ENCODE peak calls at places on chromosomes 4 and X, in eight cellular contexts. One of them, this sample, is unnamed.

GRCh38 chr4:157204634-157205244 is 15.8 kb upstream of the GRIA2 start:
- ATAC-seq in Panc1: no peak
- ATAC-seq in GM12878: peak; percentile 84
- ATAC-seq in HCT116: peak; percentile 74
- ATAC-seq in HepG2: peak; percentile 94
- ATAC-seq in GM23338: peak; percentile 89
- ATAC-seq in K562: peak; percentile 87
- ATAC-seq in upper lobe of left lung: peak; percentile 35
- ATAC-seq in this sample: no peak

GRCh38 chrX:129738466-129739308 is at the start of gene XPNPEP2:
- ATAC-seq in Panc1: peak; percentile 38
- ATAC-seq in GM12878: peak; percentile 24
- ATAC-seq in HCT116: no peak
- ATAC-seq in HepG2: peak; percentile 56
- ATAC-seq in GM23338: peak; percentile 50
- ATAC-seq in K562: peak; percentile 14
- ATAC-seq in upper lobe of left lung: peak; percentile 86
- ATAC-seq in this sample: peak; percentile 52

GRCh38 chrX:135060697-135061096 is 8.8 kb upstream of the RTL8A start:
- ATAC-seq in Panc1: no peak
- ATAC-seq in GM12878: no peak
- ATAC-seq in HCT116: no peak
- ATAC-seq in HepG2: no peak
- ATAC-seq in GM23338: no peak
- ATAC-seq in K562: no peak
- ATAC-seq in upper lobe of left lung: no peak
- ATAC-seq in this sample: no peak

GRCh38 chr4:140300271-140300970 is 73.0 kb upstream of the SCOC start:
- ATAC-seq in Panc1: peak; percentile 62
- ATAC-seq in GM12878: no peak
- ATAC-seq in HCT116: peak; percentile 86
- ATAC-seq in HepG2: no peak
- ATAC-seq in GM23338: peak; percentile 26
- ATAC-seq in K562: no peak
- ATAC-seq in upper lobe of left lung: no peak
- ATAC-seq in this sample: no peak

GRCh38 chrX:85026170-85026569 is 22.5 kb downstream of the APOOL start:
- ATAC-seq in Panc1: no peak
- ATAC-seq in GM12878: no peak
- ATAC-seq in HCT116: no peak
- ATAC-seq in HepG2: no peak
- ATAC-seq in GM23338: peak; percentile 66
- ATAC-seq in K562: no peak
- ATAC-seq in upper lobe of left lung: no peak
- ATAC-seq in this sample: no peak

GRCh38 chr4:55269970-55270369 is 76.1 kb upstream of the SRD5A3 start:
- ATAC-seq in Panc1: no peak
- ATAC-seq in GM12878: no peak
- ATAC-seq in HCT116: no peak
- ATAC-seq in HepG2: no peak
- ATAC-seq in GM23338: no peak
- ATAC-seq in K562: no peak
- ATAC-seq in upper lobe of left lung: no peak
- ATAC-seq in this sample: peak; percentile 22

GRCh38 chr4:169024762-169025161 is 14.7 kb upstream of the CBR4 start:
- ATAC-seq in Panc1: peak; percentile 87
- ATAC-seq in GM12878: peak; percentile 97
- ATAC-seq in HCT116: peak; percentile 93
- ATAC-seq in HepG2: peak; percentile 82
- ATAC-seq in GM23338: peak; percentile 44
- ATAC-seq in K562: peak; percentile 82
- ATAC-seq in upper lobe of left lung: peak; percentile 71
- ATAC-seq in this sample: no peak

GRCh38 chr4:86981789-86982188 is 47.0 kb downstream of the AFF1 start:
- ATAC-seq in Panc1: no peak
- ATAC-seq in GM12878: peak; percentile 45
- ATAC-seq in HCT116: no peak
- ATAC-seq in HepG2: no peak
- ATAC-seq in GM23338: no peak
- ATAC-seq in K562: no peak
- ATAC-seq in upper lobe of left lung: peak; percentile 88
- ATAC-seq in this sample: peak; percentile 51

GRCh38 chrX:32392655-32393054 is 818.7 kb downstream of the DMD start:
- ATAC-seq in Panc1: no peak
- ATAC-seq in GM12878: no peak
- ATAC-seq in HCT116: no peak
- ATAC-seq in HepG2: no peak
- ATAC-seq in GM23338: no peak
- ATAC-seq in K562: no peak
- ATAC-seq in upper lobe of left lung: no peak
- ATAC-seq in this sample: no peak

GRCh38 chr4:59126996-59127395 is 2016.8 kb upstream of the IGFBP7 start:
- ATAC-seq in Panc1: no peak
- ATAC-seq in GM12878: no peak
- ATAC-seq in HCT116: no peak
- ATAC-seq in HepG2: no peak
- ATAC-seq in GM23338: no peak
- ATAC-seq in K562: no peak
- ATAC-seq in upper lobe of left lung: no peak
- ATAC-seq in this sample: no peak

GRCh38 chr4:169650227-169650936 is 30.0 kb downstream of the CLCN3 start:
- ATAC-seq in Panc1: no peak
- ATAC-seq in GM12878: no peak
- ATAC-seq in HCT116: no peak
- ATAC-seq in HepG2: no peak
- ATAC-seq in GM23338: no peak
- ATAC-seq in K562: peak; percentile 41
- ATAC-seq in upper lobe of left lung: no peak
- ATAC-seq in this sample: no peak

GRCh38 chr4:88724406-88724805 is 26.8 kb upstream of the NAP1L5 start:
- ATAC-seq in Panc1: no peak
- ATAC-seq in GM12878: no peak
- ATAC-seq in HCT116: no peak
- ATAC-seq in HepG2: no peak
- ATAC-seq in GM23338: no peak
- ATAC-seq in K562: no peak
- ATAC-seq in upper lobe of left lung: no peak
- ATAC-seq in this sample: no peak

GRCh38 chrX:51614353-51614752 is 4.4 kb downstream of the CENPVL3 start:
- ATAC-seq in Panc1: peak; percentile 73
- ATAC-seq in GM12878: peak; percentile 66
- ATAC-seq in HCT116: peak; percentile 80
- ATAC-seq in HepG2: peak; percentile 43
- ATAC-seq in GM23338: peak; percentile 44
- ATAC-seq in K562: peak; percentile 71
- ATAC-seq in upper lobe of left lung: no peak
- ATAC-seq in this sample: no peak

GRCh38 chrX:78333521-78333920 is 6.1 kb upstream of the CYSLTR1 start:
- ATAC-seq in Panc1: peak; percentile 45
- ATAC-seq in GM12878: peak; percentile 72
- ATAC-seq in HCT116: no peak
- ATAC-seq in HepG2: no peak
- ATAC-seq in GM23338: no peak
- ATAC-seq in K562: no peak
- ATAC-seq in upper lobe of left lung: no peak
- ATAC-seq in this sample: no peak

GRCh38 chrX:45232139-45232538 is 31.5 kb upstream of the DIPK2B start:
- ATAC-seq in Panc1: no peak
- ATAC-seq in GM12878: no peak
- ATAC-seq in HCT116: no peak
- ATAC-seq in HepG2: no peak
- ATAC-seq in GM23338: no peak
- ATAC-seq in K562: no peak
- ATAC-seq in upper lobe of left lung: no peak
- ATAC-seq in this sample: no peak

GRCh38 chrX:79325263-79325958 is 41.7 kb downstream of the ITM2A start:
- ATAC-seq in Panc1: no peak
- ATAC-seq in GM12878: peak; percentile 59
- ATAC-seq in HCT116: no peak
- ATAC-seq in HepG2: no peak
- ATAC-seq in GM23338: peak; percentile 62
- ATAC-seq in K562: peak; percentile 76
- ATAC-seq in upper lobe of left lung: no peak
- ATAC-seq in this sample: no peak

GRCh38 chr4:37999000-37999745 is 39.0 kb downstream of the PTTG2 start:
- ATAC-seq in Panc1: no peak
- ATAC-seq in GM12878: no peak
- ATAC-seq in HCT116: no peak
- ATAC-seq in HepG2: peak; percentile 55
- ATAC-seq in GM23338: peak; percentile 9
- ATAC-seq in K562: no peak
- ATAC-seq in upper lobe of left lung: no peak
- ATAC-seq in this sample: no peak

GRCh38 chr4:48898733-48899431 is 7.7 kb downstream of the OCIAD2 start:
- ATAC-seq in Panc1: no peak
- ATAC-seq in GM12878: peak; percentile 88
- ATAC-seq in HCT116: no peak
- ATAC-seq in HepG2: no peak
- ATAC-seq in GM23338: no peak
- ATAC-seq in K562: peak; percentile 89
- ATAC-seq in upper lobe of left lung: no peak
- ATAC-seq in this sample: no peak

GRCh38 chr4:128463006-128463405 is 175.4 kb upstream of the PGRMC2 start:
- ATAC-seq in Panc1: no peak
- ATAC-seq in GM12878: no peak
- ATAC-seq in HCT116: no peak
- ATAC-seq in HepG2: no peak
- ATAC-seq in GM23338: no peak
- ATAC-seq in K562: no peak
- ATAC-seq in upper lobe of left lung: no peak
- ATAC-seq in this sample: no peak

GRCh38 chr4:38601244-38601915 is 62.6 kb upstream of the KLF3 start:
- ATAC-seq in Panc1: no peak
- ATAC-seq in GM12878: no peak
- ATAC-seq in HCT116: no peak
- ATAC-seq in HepG2: peak; percentile 43
- ATAC-seq in GM23338: no peak
- ATAC-seq in K562: peak; percentile 5
- ATAC-seq in upper lobe of left lung: peak; percentile 62
- ATAC-seq in this sample: no peak

GRCh38 chr4:154622598-154622997 is 10.1 kb upstream of the FGG start:
- ATAC-seq in Panc1: no peak
- ATAC-seq in GM12878: peak; percentile 72
- ATAC-seq in HCT116: peak; percentile 46
- ATAC-seq in HepG2: peak; percentile 24
- ATAC-seq in GM23338: peak; percentile 14
- ATAC-seq in K562: peak; percentile 72
- ATAC-seq in upper lobe of left lung: no peak
- ATAC-seq in this sample: no peak

GRCh38 chr4:89949782-89950387 is 55.2 kb downstream of the MMRN1 start:
- ATAC-seq in Panc1: no peak
- ATAC-seq in GM12878: peak; percentile 74
- ATAC-seq in HCT116: peak; percentile 64
- ATAC-seq in HepG2: no peak
- ATAC-seq in GM23338: no peak
- ATAC-seq in K562: no peak
- ATAC-seq in upper lobe of left lung: no peak
- ATAC-seq in this sample: no peak
- TF ChIP-seq POLR2AphosphoS5 in Panc1: no peak
- TF ChIP-seq POLR2AphosphoS5 in GM12878: no peak
- TF ChIP-seq POLR2AphosphoS5 in HCT116: no peak
- TF ChIP-seq POLR2AphosphoS5 in HepG2: no peak
- TF ChIP-seq POLR2AphosphoS5 in GM23338: no peak
- TF ChIP-seq POLR2AphosphoS5 in K562: no peak
- TF ChIP-seq POLR2AphosphoS5 in upper lobe of left lung: no peak
- TF ChIP-seq POLR2AphosphoS5 in this sample: no peak

DNA sequence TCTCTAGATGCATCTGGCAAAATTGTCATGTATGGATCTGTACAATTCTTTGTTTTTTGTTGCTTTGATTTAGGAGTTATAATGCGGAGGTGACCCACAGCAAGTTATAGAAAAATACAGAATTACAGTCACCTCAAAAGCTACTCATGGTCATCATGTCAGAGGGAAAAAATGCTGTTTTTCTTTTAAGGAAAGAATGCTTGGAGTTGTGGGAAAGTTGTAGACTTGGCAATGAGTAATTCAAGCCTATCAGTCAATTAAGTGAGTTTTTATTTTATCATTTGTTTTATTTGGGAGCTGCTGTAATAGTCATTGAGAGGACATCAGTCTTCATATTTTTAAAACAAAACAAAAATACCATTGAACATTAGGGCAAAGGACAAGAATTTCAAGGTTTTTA is 16.4 kb downstream of the FHL1 start:
- ATAC-seq in Panc1: no peak
- ATAC-seq in GM12878: no peak
- ATAC-seq in HCT116: no peak
- ATAC-seq in HepG2: no peak
- ATAC-seq in GM23338: no peak
- ATAC-seq in K562: no peak
- ATAC-seq in upper lobe of left lung: no peak
- ATAC-seq in this sample: no peak
- H3K4me1 ChIP-seq in Panc1: peaks cover 3% of the 10 kb centered on the region
- H3K4me1 ChIP-seq in GM12878: no peaks in the 10 kb centered on the region
- H3K4me1 ChIP-seq in HCT116: peaks cover 19% of the 10 kb centered on the region
- H3K4me1 ChIP-seq in HepG2: no peaks in the 10 kb centered on the region
- H3K4me1 ChIP-seq in GM23338: peaks cover 16% of the 10 kb centered on the region
- H3K4me1 ChIP-seq in K562: no peaks in the 10 kb centered on the region
- H3K4me1 ChIP-seq in upper lobe of left lung: no peaks in the 10 kb centered on the region
- H3K4me1 ChIP-seq in this sample: peaks cover 7% of the 10 kb centered on the region

DNA sequence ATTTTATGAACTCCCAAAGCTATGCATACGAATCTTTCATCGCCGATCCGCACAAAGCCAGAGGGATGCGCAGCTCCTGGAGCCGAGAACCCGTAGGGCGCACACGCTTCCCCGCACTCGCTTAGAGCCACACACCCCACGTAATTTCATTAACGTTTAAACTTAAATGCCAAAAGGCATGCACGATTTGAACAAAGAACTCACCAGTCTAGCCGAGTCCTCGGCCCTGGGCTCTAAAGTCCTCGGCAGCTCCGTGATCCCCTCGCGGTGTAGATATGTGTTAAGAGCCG is 2.4 kb upstream of the FAT1 start:
- ATAC-seq in Panc1: peak; percentile 24
- ATAC-seq in GM12878: no peak
- ATAC-seq in HCT116: peak; percentile 15
- ATAC-seq in HepG2: peak; percentile 12
- ATAC-seq in GM23338: no peak
- ATAC-seq in K562: peak; percentile 4
- ATAC-seq in upper lobe of left lung: no peak
- ATAC-seq in this sample: peak; percentile 1
- TF ChIP-seq CTCF in Panc1: peak; percentile 16
- TF ChIP-seq CTCF in GM12878: no peak
- TF ChIP-seq CTCF in HCT116: no peak
- TF ChIP-seq CTCF in HepG2: no peak
- TF ChIP-seq CTCF in GM23338: no peak
- TF ChIP-seq CTCF in K562: no peak
- TF ChIP-seq CTCF in upper lobe of left lung: no peak
- TF ChIP-seq CTCF in this sample: no peak

DNA sequence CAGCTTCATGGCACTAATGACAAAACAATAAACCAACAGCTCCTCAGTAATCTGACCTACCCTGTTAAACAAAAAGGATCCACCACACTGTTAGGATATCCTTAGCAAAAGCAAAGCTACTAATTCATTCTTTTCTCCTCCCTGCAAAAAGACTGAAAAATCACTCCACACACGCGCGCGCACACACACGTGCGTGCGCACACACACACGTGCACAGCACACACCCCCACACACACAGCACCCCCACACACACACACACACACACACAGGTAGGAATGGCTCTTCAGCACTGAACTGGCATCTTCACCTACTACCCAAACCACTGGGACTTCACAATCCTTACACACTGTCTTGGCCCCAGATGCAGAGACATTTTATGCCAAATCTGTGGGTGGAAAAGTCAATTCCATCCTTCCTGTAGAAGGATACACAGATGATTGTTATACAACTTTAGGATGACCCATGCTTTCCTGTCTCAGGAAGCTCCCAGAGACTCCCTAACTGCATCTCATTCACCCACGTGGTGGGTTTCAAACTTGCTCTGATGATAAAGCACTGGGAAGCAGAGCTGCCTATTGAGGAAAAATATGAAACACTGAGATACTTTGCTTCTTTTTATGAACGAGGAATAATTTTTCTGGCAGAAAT is 102.5 kb downstream of the TSPAN5 start:
- ATAC-seq in Panc1: no peak
- ATAC-seq in GM12878: no peak
- ATAC-seq in HCT116: no peak
- ATAC-seq in HepG2: no peak
- ATAC-seq in GM23338: peak; percentile 24
- ATAC-seq in K562: no peak
- ATAC-seq in upper lobe of left lung: no peak
- ATAC-seq in this sample: no peak
- TF ChIP-seq POLR2AphosphoS5 in Panc1: no peak
- TF ChIP-seq POLR2AphosphoS5 in GM12878: no peak
- TF ChIP-seq POLR2AphosphoS5 in HCT116: no peak
- TF ChIP-seq POLR2AphosphoS5 in HepG2: no peak
- TF ChIP-seq POLR2AphosphoS5 in GM23338: no peak
- TF ChIP-seq POLR2AphosphoS5 in K562: no peak
- TF ChIP-seq POLR2AphosphoS5 in upper lobe of left lung: no peak
- TF ChIP-seq POLR2AphosphoS5 in this sample: no peak